ENCODE peak calls at places on chromosomes 7 and 10, in seven cellular contexts. E is stimulated activated CD4-positive, alpha-beta T cell treated with anti-CD3 and anti-CD28 coated beads, Interleukin-2, amount 100 ng/mL, for 48 hours; Y is hypothalamus; U is T-helper 2 cell; X is PC-9; C is coronary artery; Z is SK-N-SH. H is an unnamed sample.

GRCh38 chr10:129887986-129888783 is 75.9 kb downstream of the EBF3 start:
- DNase-seq in C (no peak), Z (no peak), U (no peak), E (no peak), X (no peak), Y (no peak), H (peak; percentile 89)

GRCh38 chr10:1083581-1083980 is 27.4 kb downstream of the WDR37 start:
- DNase-seq in Y (no peak), X (no peak), C (no peak), U (no peak), E (no peak), Z (no peak), H (no peak)

GRCh38 chr7:42107484-42107883 is 129.5 kb downstream of the GLI3 start:
- DNase-seq in C (no peak), X (no peak), Y (no peak), E (no peak), U (no peak), Z (no peak), H (peak; percentile 74)

GRCh38 chr10:71799112-71799511 is 25.8 kb upstream of the VSIR start:
- DNase-seq in X (no peak), U (no peak), Y (no peak), Z (no peak), C (no peak), E (no peak), H (no peak)

GRCh38 chr10:4801405-4801804 is 24.6 kb upstream of the AKR1E2 start:
- DNase-seq in Z (no peak), E (no peak), X (no peak), Y (no peak), U (no peak), C (peak; percentile 33), H (no peak)

GRCh38 chr10:34539533-34540315 is 275.4 kb downstream of the PARD3 start:
- DNase-seq in U (peak; percentile 19), Y (no peak), E (no peak), X (no peak), C (no peak), Z (no peak), H (no peak)

GRCh38 chr10:26438534-26439269 is 561 bp downstream of the APBB1IP start:
- DNase-seq in Z (peak; percentile 16), C (peak; percentile 75), X (no peak), Y (no peak), U (peak; percentile 86), E (peak; percentile 68), H (no peak)

GRCh38 chr10:79422178-79422892 is 23.1 kb downstream of the ZCCHC24 start:
- DNase-seq in Y (no peak), Z (peak; percentile 86), C (no peak), U (no peak), X (no peak), E (no peak), H (no peak)

GRCh38 chr10:26437637-26438461 is at the start of gene APBB1IP:
- DNase-seq in Z (no peak), C (peak; percentile 82), Y (no peak), U (peak; percentile 80), E (peak; percentile 39), X (no peak), H (no peak)

GRCh38 chr10:71232089-71232998 is 20.0 kb downstream of the UNC5B start:
- DNase-seq in E (no peak), Y (peak; percentile 95), X (peak; percentile 47), U (no peak), Z (peak; percentile 70), C (no peak), H (no peak)

GRCh38 chr10:60377955-60378354 is 11.7 kb downstream of the ANK3 start:
- DNase-seq in E (no peak), Y (no peak), U (peak; percentile 30), Z (no peak), C (no peak), X (no peak), H (no peak)

GRCh38 chr10:72336259-72337038 is 18.3 kb downstream of the DNAJB12 start:
- DNase-seq in C (peak; percentile 80), Z (no peak), E (no peak), Y (no peak), U (no peak), X (no peak), H (no peak)

H was measured in COLO829.